ENCODE peak calls at places on chromosomes 11 and 22, in seven cellular contexts. E, T, V, P, U, J and I are unnamed samples.

GRCh38 chr11:46356911-46357482 is 9.7 kb downstream of the DGKZ start:
- DNase-seq in J (no peak), E (no peak), V (no peak), P (no peak), U (no peak), T (no peak), I (no peak)

GRCh38 chr11:108697872-108698473 is 33.1 kb downstream of the DDX10 start:
- DNase-seq in J (no peak), U (peak; percentile 46), P (peak; percentile 91), T (peak; percentile 51), V (no peak), E (peak; percentile 28), I (peak; percentile 6)

GRCh38 chr11:35038211-35038930 is 100.6 kb upstream of the CD44 start:
- DNase-seq in E (no peak), T (no peak), V (no peak), P (no peak), J (no peak), U (no peak), I (no peak)

GRCh38 chr11:78168539-78169477 is 19.6 kb downstream of the KCTD21 start:
- DNase-seq in P (no peak), U (no peak), T (no peak), E (no peak), V (no peak), J (peak; percentile 92), I (no peak)

GRCh38 chr22:25572708-25573161 is 8.3 kb downstream of the GRK3 start:
- DNase-seq in V (no peak), T (no peak), J (no peak), U (no peak), P (no peak), E (no peak), I (no peak)

GRCh38 chr11:102469196-102469821 is 16.7 kb upstream of the TMEM123 start:
- DNase-seq in J (no peak), E (no peak), V (no peak), U (no peak), P (peak; percentile 3), T (no peak), I (no peak)

GRCh38 chr11:35919244-35919643 is 24.6 kb upstream of the LDLRAD3 start:
- DNase-seq in J (no peak), P (no peak), U (peak; percentile 52), E (no peak), T (peak; percentile 48), V (no peak), I (no peak)

GRCh38 chr22:23180301-23180892 is at the start of gene BCR:
- DNase-seq in V (peak; percentile 50), U (peak; percentile 55), P (no peak), J (no peak), T (peak; percentile 41), E (peak; percentile 60), I (peak; percentile 48)

GRCh38 chr11:78339483-78339882 is 78.1 kb downstream of the GAB2 start:
- DNase-seq in U (peak; percentile 66), J (no peak), T (no peak), V (no peak), E (no peak), P (no peak), I (peak; percentile 33)

GRCh38 chr22:19213496-19214473 is 35.2 kb upstream of the SLC25A1 start:
- DNase-seq in E (no peak), P (no peak), U (no peak), J (no peak), T (no peak), V (no peak), I (no peak)

GRCh38 chr11:65378208-65378927 is 4.1 kb downstream of the SLC25A45 start:
- DNase-seq in V (no peak), P (no peak), T (no peak), E (no peak), U (no peak), J (no peak), I (no peak)

GRCh38 chr11:108944486-108945178 is 279.8 kb downstream of the DDX10 start:
- DNase-seq in T (no peak), V (no peak), U (no peak), E (no peak), J (no peak), P (no peak), I (no peak)